ENCODE peak calls at places on chromosomes 6 and 20, in nine cellular contexts. F is stimulated activated CD4-positive, alpha-beta T cell treated with anti-CD3 and anti-CD28 coated beads, Interleukin-1b, Interleukin-23, amount 100 ng/mL, for 4 hours; Y is tibial artery; M is activated CD4-positive, alpha-beta T cell treated with anti-CD3 and anti-CD28 coated beads for 48 hours; P is stimulated activated CD8-positive, alpha-beta memory T cell treated with anti-CD3 and anti-CD28 coated beads, Interleukin-7, amount 100 ng/mL, for 4 hours; S is spleen; I is GM06990; H is GM13976; A is NCI-H1417. O is an unnamed sample.
A peak's percentile ranks its signal among the peaks of the same experiment; 100 is the strongest.

GRCh38 chr6:72784071-72784470 is 162.2 kb downstream of the KCNQ5 start:
- DNase-seq in F (no peak), Y (no peak), M (no peak), P (no peak), S (no peak), I (no peak), H (no peak), A (no peak), O (no peak)

GRCh38 chr20:53961527-53961926 is 108.9 kb downstream of the BCAS1 start:
- DNase-seq in F (no peak), Y (no peak), M (no peak), P (no peak), S (no peak), I (no peak), H (no peak), A (no peak), O (no peak)

GRCh38 chr6:106103728-106104109 is 17.6 kb downstream of the PRDM1 start:
- DNase-seq in F (no peak), Y (no peak), M (peak; percentile 54), P (no peak), S (no peak), I (no peak), H (peak; percentile 39), A (peak; percentile 49), O (peak; percentile 54)

GRCh38 chr6:28651161-28651560 is 125.5 kb downstream of the GPX5 start:
- DNase-seq in F (no peak), Y (no peak), M (no peak), P (no peak), S (no peak), I (no peak), H (no peak), A (no peak), O (no peak)

GRCh38 chr20:57464642-57465211 is 60.2 kb downstream of the CTCFL start:
- DNase-seq in F (no peak), Y (no peak), M (peak; percentile 15), P (no peak), S (peak; percentile 72), I (no peak), H (no peak), A (no peak), O (peak; percentile 18)

GRCh38 chr20:2398453-2398852 is 17.8 kb downstream of the TGM6 start:
- DNase-seq in F (no peak), Y (no peak), M (no peak), P (no peak), S (no peak), I (no peak), H (no peak), A (no peak), O (no peak)

GRCh38 chr6:2695464-2696095 is 55.1 kb downstream of the MYLK4 start:
- DNase-seq in F (no peak), Y (no peak), M (no peak), P (no peak), S (no peak), I (no peak), H (peak; percentile 53), A (peak; percentile 12), O (peak; percentile 37)

GRCh38 chr20:17967595-17968365 is 814 bp downstream of the SNX5 start:
- DNase-seq in F (peak; percentile 35), Y (no peak), M (peak; percentile 49), P (no peak), S (no peak), I (no peak), H (no peak), A (no peak), O (peak; percentile 35)

GRCh38 chr20:50274570-50275430 is 84.2 kb downstream of the CEBPB start:
- DNase-seq in F (no peak), Y (peak; percentile 91), M (no peak), P (no peak), S (peak; percentile 96), I (no peak), H (no peak), A (no peak), O (no peak)

GRCh38 chr20:63957004-63957689 is 931 bp upstream of the UCKL1 start:
- DNase-seq in F (peak; percentile 66), Y (peak; percentile 88), M (peak; percentile 84), P (no peak), S (peak; percentile 92), I (peak; percentile 62), H (peak; percentile 81), A (peak; percentile 81), O (peak; percentile 82)

GRCh38 chr6:99412065-99412464 is 13.0 kb downstream of the PNISR start:
- DNase-seq in F (no peak), Y (no peak), M (no peak), P (no peak), S (no peak), I (no peak), H (no peak), A (no peak), O (no peak)

GRCh38 chr6:30264731-30265130 is 51.5 kb upstream of the TRIM26 start:
- DNase-seq in F (no peak), Y (no peak), M (no peak), P (no peak), S (no peak), I (no peak), H (no peak), A (no peak), O (no peak)

GRCh38 chr20:2874456-2874855 is 1.2 kb downstream of the PTPRA start:
- DNase-seq in F (no peak), Y (no peak), M (peak; percentile 43), P (no peak), S (no peak), I (no peak), H (no peak), A (peak; percentile 10), O (peak; percentile 11)

GRCh38 chr20:62702886-62703852 is 5.5 kb upstream of the NTSR1 start:
- DNase-seq in F (no peak), Y (no peak), M (peak; percentile 46), P (no peak), S (no peak), I (no peak), H (no peak), A (no peak), O (no peak)

GRCh38 chr6:123030292-123030691 is 34.3 kb downstream of the CLVS2 start:
- DNase-seq in F (no peak), Y (no peak), M (no peak), P (no peak), S (no peak), I (no peak), H (no peak), A (no peak), O (no peak)